ENCODE peak calls at places on chromosomes 12 and 14, in nine cellular contexts. N is H9, Z is GM23248, W is left ventricle myocardium inferior, M is keratinocyte, A is stomach, Q is hepatocyte, V is fibroblast of lung, C is Panc1. F is an unnamed sample.
A peak's percentile ranks its signal among the peaks of the same experiment; 100 is the strongest.

GRCh38 chr12:6818246-6819006 is 3.2 kb upstream of the GPR162 start:
- DNase-seq in W (no peak), N (peak; percentile 94), Q (peak; percentile 20), Z (no peak), V (no peak), C (no peak), M (no peak), A (no peak), F (no peak)

GRCh38 chr12:93107514-93107942 is 178.4 kb upstream of the EEA1 start:
- DNase-seq in C (no peak), A (no peak), N (no peak), M (no peak), Z (no peak), Q (no peak), W (no peak), V (no peak), F (no peak)

GRCh38 chr14:80850197-80850814 is 91.2 kb downstream of the CEP128 start:
- DNase-seq in A (no peak), N (no peak), V (peak; percentile 30), W (no peak), C (no peak), M (no peak), Z (peak; percentile 50), Q (peak; percentile 41), F (peak; percentile 15)

GRCh38 chr12:69173358-69173757 is 66.0 kb upstream of the CPSF6 start:
- DNase-seq in V (no peak), N (no peak), C (no peak), Z (no peak), W (no peak), Q (no peak), M (no peak), A (no peak), F (no peak)

GRCh38 chr12:84502907-84503787 is 409.5 kb downstream of the SLC6A15 start:
- DNase-seq in W (no peak), C (peak; percentile 25), V (peak; percentile 39), N (peak; percentile 68), Q (peak; percentile 74), M (no peak), A (peak; percentile 30), Z (peak; percentile 81), F (no peak)

GRCh38 chr14:47186491-47186890 is 488.9 kb downstream of the MDGA2 start:
- DNase-seq in M (no peak), A (no peak), W (no peak), C (no peak), Z (peak; percentile 31), Q (no peak), V (peak; percentile 77), N (no peak), F (no peak)

GRCh38 chr12:115297445-115297844 is 613.5 kb upstream of the TBX3 start:
- DNase-seq in Q (no peak), V (no peak), C (no peak), A (no peak), M (no peak), W (no peak), N (no peak), Z (no peak), F (no peak)

GRCh38 chr12:76137611-76138010 is 53.1 kb upstream of the NAP1L1 start:
- DNase-seq in W (no peak), N (no peak), V (peak; percentile 77), Z (peak; percentile 6), Q (peak; percentile 12), C (no peak), M (no peak), A (no peak), F (no peak)

GRCh38 chr14:61653507-61653906 is 41.8 kb upstream of the HIF1A start:
- DNase-seq in Z (peak; percentile 88), Q (peak; percentile 39), A (no peak), M (no peak), N (no peak), W (no peak), C (no peak), V (peak; percentile 73), F (no peak)

GRCh38 chr12:96889273-96889933 is 17.7 kb upstream of the NEDD1 start:
- DNase-seq in W (no peak), N (no peak), Z (peak; percentile 88), Q (no peak), A (no peak), M (peak; percentile 62), C (peak; percentile 61), V (peak; percentile 93), F (no peak)

GRCh38 chr12:104596876-104597833 is 140.4 kb downstream of the CHST11 start:
- DNase-seq in Q (no peak), A (no peak), C (no peak), M (no peak), Z (no peak), W (no peak), N (no peak), V (peak; percentile 60), F (no peak)

GRCh38 chr12:79634957-79635471 is 55.8 kb downstream of the PAWR start:
- DNase-seq in M (peak; percentile 61), N (no peak), A (no peak), V (peak; percentile 84), C (no peak), Z (peak; percentile 78), W (no peak), Q (no peak), F (no peak)

GRCh38 chr14:76784881-76785280 is 23.6 kb downstream of the VASH1 start:
- DNase-seq in A (peak; percentile 63), Z (peak; percentile 72), Q (peak; percentile 84), M (no peak), N (peak; percentile 90), W (peak; percentile 84), C (no peak), V (peak; percentile 71), F (peak; percentile 68)

GRCh38 chr14:91806716-91807115 is 60.6 kb downstream of the TC2N start:
- DNase-seq in N (no peak), W (no peak), A (no peak), C (no peak), Z (no peak), M (no peak), V (no peak), Q (no peak), F (no peak)

GRCh38 chr14:91805659-91806058 is 61.7 kb downstream of the TC2N start:
- DNase-seq in Z (no peak), W (no peak), V (no peak), Q (no peak), M (no peak), N (no peak), A (no peak), C (no peak), F (no peak)

GRCh38 chr14:91814317-91814716 is 53.0 kb downstream of the TC2N start:
- DNase-seq in M (no peak), Q (no peak), C (no peak), V (no peak), A (no peak), Z (no peak), N (no peak), W (no peak), F (no peak)

GRCh38 chr14:91810699-91811098 is 56.6 kb downstream of the TC2N start:
- DNase-seq in V (no peak), W (no peak), Z (no peak), A (no peak), N (no peak), Q (no peak), C (no peak), M (no peak), F (no peak)
- H3K4me1 ChIP-seq in V (no peaks in the 10 kb centered on the region), W (no peaks in the 10 kb centered on the region), Z (no peaks in the 10 kb centered on the region), A (no peaks in the 10 kb centered on the region), N (no peaks in the 10 kb centered on the region), Q (no peaks in the 10 kb centered on the region), C (no peaks in the 10 kb centered on the region), M (no peaks in the 10 kb centered on the region), F (peaks cover 10% of the 10 kb centered on the region)

DNA sequence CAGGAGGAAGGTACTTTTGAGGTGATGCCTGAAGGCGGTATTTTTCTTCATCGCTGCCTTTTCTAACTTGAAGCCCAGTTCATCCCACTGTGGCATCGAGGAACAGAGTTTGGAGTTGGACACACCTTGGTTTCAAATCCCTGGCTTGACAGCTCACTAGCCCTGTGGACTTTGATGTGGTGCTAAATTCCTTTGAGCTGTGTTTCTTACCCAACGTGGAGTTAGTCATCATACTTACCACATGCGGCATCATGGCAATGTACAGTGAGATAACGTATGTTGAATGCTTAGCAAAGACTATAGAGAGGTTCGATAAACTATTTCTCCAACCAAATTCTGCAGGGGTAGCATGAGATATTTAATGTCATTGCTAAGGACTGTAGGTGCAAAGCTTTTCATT is 3.4 kb downstream of the PLEKHG3 start:
- DNase-seq in Z (peak; percentile 91), C (peak; percentile 72), A (no peak), N (no peak), W (no peak), Q (peak; percentile 83), M (peak; percentile 87), V (peak; percentile 93), F (peak; percentile 44)
- H3K4me1 ChIP-seq in Z (peaks cover 10% of the 10 kb centered on the region), C (peaks cover 45% of the 10 kb centered on the region), A (peaks cover 83% of the 10 kb centered on the region), N (peaks cover 18% of the 10 kb centered on the region), W (peaks cover 85% of the 10 kb centered on the region), Q (peaks cover 44% of the 10 kb centered on the region), M (peaks cover 62% of the 10 kb centered on the region), V (peaks cover 13% of the 10 kb centered on the region), F (peaks cover 91% of the 10 kb centered on the region)

GRCh38 chr12:53418221-53418620 is 5.4 kb upstream of the AMHR2 start:
- DNase-seq in Z (no peak), C (no peak), M (no peak), N (no peak), W (no peak), A (no peak), V (no peak), Q (no peak), F (no peak)

GRCh38 chr12:53413485-53414215 is 10.0 kb upstream of the AMHR2 start:
- DNase-seq in C (no peak), Z (no peak), A (no peak), Q (no peak), W (no peak), V (no peak), M (no peak), N (no peak), F (no peak)

GRCh38 chr12:53410951-53411350 is 12.7 kb upstream of the AMHR2 start:
- DNase-seq in M (no peak), V (no peak), C (no peak), A (no peak), W (no peak), Q (no peak), Z (no peak), N (no peak), F (no peak)

GRCh38 chr12:53414756-53415417 is 8.8 kb upstream of the AMHR2 start:
- DNase-seq in N (no peak), V (no peak), A (no peak), C (no peak), M (no peak), Q (no peak), W (no peak), Z (no peak), F (no peak)
- H3K4me1 ChIP-seq in N (no peaks in the 10 kb centered on the region), V (peaks cover 2% of the 10 kb centered on the region), A (no peaks in the 10 kb centered on the region), C (peaks cover 8% of the 10 kb centered on the region), M (no peaks in the 10 kb centered on the region), Q (peaks cover 16% of the 10 kb centered on the region), W (peaks cover 45% of the 10 kb centered on the region), Z (peaks cover 13% of the 10 kb centered on the region), F (peaks cover 29% of the 10 kb centered on the region)

DNA sequence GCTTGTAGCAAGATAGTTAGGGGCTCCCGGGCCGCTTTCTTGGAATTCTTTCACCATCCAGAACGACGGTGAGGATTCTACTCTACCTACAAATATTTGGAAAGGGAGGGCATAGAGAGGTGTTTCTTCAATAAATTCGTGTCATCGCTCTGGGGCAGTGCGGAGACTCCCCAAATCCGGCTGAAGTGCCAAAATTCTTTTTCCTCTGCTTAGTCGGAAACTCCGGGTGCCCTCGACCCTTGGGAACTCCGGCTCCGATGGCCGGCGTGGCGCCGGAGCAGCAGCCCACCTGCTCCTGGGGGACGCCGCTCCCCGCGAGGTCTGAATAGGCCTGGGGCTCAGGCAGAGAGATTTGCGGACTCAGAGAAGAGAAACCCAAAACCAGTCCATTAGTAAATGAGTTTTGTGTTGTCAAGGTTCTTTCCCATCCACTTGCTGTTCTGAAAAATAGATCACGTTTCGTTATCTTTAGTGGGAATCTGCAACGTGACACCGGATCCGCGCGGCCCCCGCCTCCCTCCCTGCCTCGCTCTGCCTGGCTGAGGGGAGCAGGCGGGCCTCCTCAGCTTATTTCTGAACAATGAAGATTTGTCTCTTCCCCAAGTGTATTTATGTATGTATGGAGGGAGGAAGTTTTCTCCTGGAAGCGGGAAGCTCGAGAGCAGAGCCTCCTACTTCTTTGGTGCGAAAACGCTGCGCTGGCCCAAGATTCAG is 3.6 kb upstream of the SIX1 start:
- DNase-seq in Z (no peak), A (no peak), W (no peak), V (no peak), M (no peak), C (no peak), N (peak; percentile 28), Q (no peak), F (no peak)
- H3K4me1 ChIP-seq in Z (peaks cover 15% of the 10 kb centered on the region), A (peaks cover 56% of the 10 kb centered on the region), W (peaks cover 69% of the 10 kb centered on the region), V (peaks cover 4% of the 10 kb centered on the region), M (peaks cover 14% of the 10 kb centered on the region), C (peaks cover 19% of the 10 kb centered on the region), N (no peaks in the 10 kb centered on the region), Q (peaks cover 13% of the 10 kb centered on the region), F (peaks cover 57% of the 10 kb centered on the region)